ENCODE peak calls at places on chromosomes 1 and 21, in six cellular contexts. O is colonic mucosa, L is A549, T is aorta, D is left ventricle myocardium inferior, J is SJSA1. Z is an unnamed sample. For H3K4me1 and H3K9me3, the result is how much of the 10 kb centered on the place peaks cover.

GRCh38 chr1:248924696-248925532 is 18.9 kb downstream of the PGBD2 start:
- DNase-seq in O (no peak), L (peak), T (no peak), J (peak), D (no peak), Z (peak)

GRCh38 chr1:166197141-166197540 is 30.3 kb upstream of the FAM78B start:
- DNase-seq in L (no peak), J (no peak), T (no peak), D (no peak), O (no peak), Z (no peak)

GRCh38 chr1:54791880-54792522 is 9.1 kb downstream of the TTC22 start:
- DNase-seq in O (peak), T (no peak), L (peak), J (no peak), D (no peak), Z (no peak)

GRCh38 chr1:168583571-168583970 is 7.2 kb downstream of the XCL1 start:
- DNase-seq in T (no peak), D (no peak), O (no peak), L (no peak), J (no peak), Z (no peak)

GRCh38 chr1:150528196-150528595 is 12.6 kb downstream of the FALEC start:
- DNase-seq in T (no peak), D (no peak), O (no peak), L (no peak), J (no peak), Z (no peak)

GRCh38 chr1:230422221-230422981 is 3.7 kb downstream of the PGBD5 start:
- DNase-seq in T (no peak), O (no peak), J (no peak), L (no peak), D (no peak), Z (no peak)

GRCh38 chr1:172657586-172657985 is 1.3 kb upstream of the FASLG start:
- DNase-seq in T (no peak), J (no peak), L (no peak), D (peak), O (no peak), Z (peak)

GRCh38 chr1:201691716-201692115 is 137.2 kb upstream of the IPO9 start:
- DNase-seq in L (no peak), D (no peak), T (no peak), J (no peak), O (no peak), Z (no peak)

GRCh38 chr1:103194060-103194459 is 85.7 kb upstream of the COL11A1 start:
- DNase-seq in T (no peak), D (no peak), J (peak), L (no peak), O (no peak), Z (no peak)

GRCh38 chr21:37849703-37850102 is 66.6 kb downstream of the KCNJ6 start:
- DNase-seq in O (no peak), D (no peak), T (no peak), L (no peak), J (peak), Z (no peak)

GRCh38 chr1:150532860-150533259 is 16.3 kb upstream of the ADAMTSL4 start:
- DNase-seq in D (no peak), J (no peak), T (peak), O (no peak), L (no peak), Z (peak)

GRCh38 chr21:37904879-37905278 is 11.4 kb downstream of the KCNJ6 start:
- DNase-seq in T (no peak), O (no peak), L (no peak), J (no peak), D (peak), Z (peak)

GRCh38 chr1:10068605-10069294 is 36.0 kb downstream of the UBE4B start:
- DNase-seq in L (no peak), D (no peak), T (no peak), J (peak), O (no peak), Z (no peak)

GRCh38 chr1:9207086-9207485 is 27.5 kb upstream of the H6PD start:
- DNase-seq in T (no peak), D (no peak), L (no peak), J (no peak), O (no peak), Z (no peak)

GRCh38 chr1:41006942-41007865 is 14.3 kb downstream of the SLFNL1 start:
- DNase-seq in J (no peak), T (no peak), O (no peak), D (no peak), L (no peak), Z (no peak)

GRCh38 chr1:5993553-5994510 is 1.6 kb upstream of the NPHP4 start:
- DNase-seq in D (peak), T (peak), L (no peak), J (no peak), O (no peak), Z (peak)

DNA sequence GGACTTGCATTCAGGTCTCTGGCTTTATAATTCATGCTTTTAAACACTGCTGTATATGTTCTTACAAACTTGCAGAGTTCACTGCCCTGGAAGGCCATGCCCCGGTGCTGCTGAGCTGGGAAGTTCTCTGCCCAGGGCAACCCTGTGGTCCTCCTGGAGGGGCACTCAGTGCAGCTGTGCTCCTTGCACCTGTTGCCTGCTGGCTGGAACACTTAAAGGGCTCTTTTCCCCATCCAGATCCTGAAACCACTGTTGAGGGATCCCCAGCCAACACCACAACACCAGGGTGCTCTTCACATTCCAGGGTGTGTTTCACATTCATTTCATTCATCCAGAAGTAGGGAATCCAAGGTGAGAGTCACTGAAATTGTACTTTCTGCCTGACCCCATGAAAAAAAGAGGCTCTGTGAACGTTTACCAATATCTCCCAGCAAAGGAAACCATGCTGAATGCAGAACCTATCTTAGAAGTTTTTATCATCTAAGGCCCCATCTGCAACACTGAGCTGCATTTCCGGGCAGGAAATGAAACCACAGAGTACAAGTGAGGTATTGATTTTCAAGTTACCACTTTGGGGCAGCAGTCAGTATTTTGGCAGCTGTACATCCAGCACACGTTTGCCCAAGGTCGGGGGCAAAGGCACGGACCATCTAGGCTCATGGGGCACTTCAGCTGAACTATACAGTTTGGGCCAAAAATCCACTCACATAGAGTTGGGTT is 16.4 kb upstream of the KIAA0040 start:
- DNase-seq in D (no peak), J (no peak), T (no peak), L (no peak), O (no peak), Z (no peak)
- H3K4me1 ChIP-seq in D (under half), J (under half), T (under half), L (under half), O (under half), Z (under half)

GRCh38 chr1:2934642-2935081 is 86.6 kb upstream of the ACTRT2 start:
- DNase-seq in J (no peak), O (no peak), D (no peak), L (no peak), T (no peak), Z (peak)

GRCh38 chr1:2935766-2936390 is 85.4 kb upstream of the ACTRT2 start:
- DNase-seq in T (peak), L (no peak), J (no peak), O (no peak), D (no peak), Z (no peak)

GRCh38 chr1:2937805-2938204 is 83.5 kb upstream of the ACTRT2 start:
- DNase-seq in D (no peak), O (no peak), T (no peak), J (no peak), L (no peak), Z (no peak)

GRCh38 chr1:2935184-2935583 is 86.1 kb upstream of the ACTRT2 start:
- DNase-seq in L (no peak), J (no peak), O (no peak), D (no peak), T (peak), Z (no peak)

DNA sequence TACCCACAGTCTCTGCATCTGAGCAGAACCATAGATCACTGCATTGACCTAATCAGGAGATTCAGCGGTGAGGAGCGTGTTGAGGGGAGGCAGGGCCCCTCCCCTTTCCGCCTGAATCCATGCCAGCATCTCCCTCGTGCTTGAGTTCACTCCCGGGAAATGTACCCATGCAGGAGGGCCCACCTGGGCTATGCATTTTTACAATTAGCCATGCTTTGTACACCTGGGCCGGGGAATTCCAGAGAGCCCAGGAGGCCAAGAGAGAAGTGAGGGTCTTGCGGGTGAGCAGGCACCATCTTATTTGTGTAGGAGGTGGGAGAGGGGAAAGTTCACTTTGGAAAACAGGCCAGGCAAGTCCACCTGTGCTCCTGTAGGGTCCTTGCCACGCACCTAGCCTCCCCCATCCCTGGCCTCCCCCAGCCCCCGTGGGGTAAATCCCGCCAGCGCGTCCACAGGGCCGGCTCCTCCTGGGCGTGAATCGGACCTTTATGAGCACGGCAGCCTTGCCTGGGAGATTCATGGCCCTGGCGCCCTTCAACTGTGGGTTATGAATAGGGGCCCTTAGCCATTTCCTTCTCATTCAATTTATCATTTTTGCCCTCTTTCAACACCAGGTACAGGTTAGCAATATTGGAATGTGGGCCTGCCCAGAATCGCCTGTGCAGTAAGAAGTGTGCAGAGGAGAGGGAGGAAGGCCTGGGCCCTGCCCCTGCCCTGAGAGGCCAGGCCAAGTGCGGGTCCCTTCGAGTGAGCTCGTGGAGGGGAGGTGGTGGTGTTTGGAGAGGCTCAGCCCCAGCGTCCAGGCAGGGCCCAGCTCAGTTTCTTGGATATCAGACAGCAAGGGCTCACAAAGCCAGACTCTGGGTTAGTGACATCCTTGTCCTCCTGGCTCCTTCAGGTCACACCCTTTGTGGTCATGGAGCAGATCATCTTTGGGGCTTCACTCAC is 84.4 kb upstream of the ACTRT2 start:
- DNase-seq in J (no peak), O (no peak), T (peak), D (no peak), L (no peak), Z (peak)
- H3K9me3 ChIP-seq in J (under half), O (under half), T (under half), D (under half), L (under half), Z (under half)

DNA sequence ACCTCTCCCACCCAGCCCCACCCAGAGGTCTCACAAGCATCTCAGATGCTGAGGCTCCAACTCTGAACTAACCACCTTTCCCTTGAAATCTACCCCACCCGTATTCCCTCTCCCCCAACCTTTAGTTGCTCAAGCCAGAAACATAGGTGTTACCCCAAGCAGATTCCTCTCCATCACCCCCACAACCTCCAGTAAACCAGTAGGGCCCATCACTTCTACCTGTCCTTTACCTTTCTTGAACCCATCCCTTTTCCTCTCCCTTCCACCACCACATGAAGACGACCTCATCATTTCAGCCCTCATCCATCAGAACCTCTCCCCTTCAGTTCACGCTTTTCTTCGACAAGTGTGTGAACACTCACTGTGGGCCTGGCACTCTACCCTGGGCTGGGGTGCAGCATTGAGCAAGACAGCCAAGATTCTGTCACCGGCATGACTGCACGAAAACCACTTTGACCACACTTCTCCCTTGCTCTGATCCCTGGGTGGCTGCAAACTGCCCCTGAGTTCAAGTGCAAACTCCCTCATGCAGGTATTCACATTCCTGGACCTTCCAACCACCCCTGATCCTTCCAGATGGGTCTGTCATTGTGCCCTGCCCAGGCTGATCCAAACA is 65.5 kb upstream of the LAPTM5 start:
- DNase-seq in O (no peak), T (no peak), L (no peak), D (no peak), J (peak), Z (peak)
- H3K27ac ChIP-seq in O (peak), T (peak), L (peak), D (peak), J (peak), Z (peak)

GRCh38 chr1:154407866-154408777 is 3.0 kb downstream of the IL6R start:
- DNase-seq in L (no peak), D (no peak), O (peak), J (peak), T (peak), Z (no peak)
- H3K4me1 ChIP-seq in L (under half), D (half or more), O (under half), J (under half), T (under half), Z (under half)

DNA sequence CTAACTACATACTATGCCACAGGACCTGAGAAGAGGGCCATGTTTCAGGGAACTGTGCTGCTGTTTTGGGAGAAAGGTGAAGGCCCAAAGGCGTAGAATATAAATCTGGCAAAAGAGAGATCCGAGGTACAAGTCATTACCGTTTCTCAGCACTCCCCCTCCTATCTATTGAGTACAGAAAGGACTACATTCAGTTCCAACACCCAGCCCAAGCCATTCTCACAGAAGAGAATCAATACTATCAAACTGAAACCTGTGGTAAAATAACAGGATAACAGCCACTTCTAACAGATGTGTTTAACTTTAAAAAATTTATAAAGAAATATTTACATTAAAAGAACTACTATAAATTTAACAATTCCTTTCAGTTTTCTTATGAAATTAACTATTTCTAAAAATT is 7.8 kb downstream of the AHCTF1 start:
- DNase-seq in J (no peak), L (no peak), O (no peak), D (no peak), T (no peak), Z (no peak)
- H3K9me3 ChIP-seq in J (under half), L (under half), O (under half), D (under half), T (under half), Z (under half)